ENCODE peak calls at places on chromosome 18, in four cellular contexts. One of them, this sample, is unnamed.

GRCh38 chr18:49161627-49162026 is 210.9 kb upstream of the SMAD7 start:
- DNase-seq in fibroblast of mammary gland: peak
- DNase-seq in K562: no peak
- DNase-seq in NCI-H1105: no peak
- DNase-seq in this sample: peak

GRCh38 chr18:35467624-35468016 is 30.1 kb downstream of the INO80C start:
- DNase-seq in fibroblast of mammary gland: no peak
- DNase-seq in K562: no peak
- DNase-seq in NCI-H1105: no peak
- DNase-seq in this sample: no peak

GRCh38 chr18:53944721-53945120 is 279.7 kb downstream of the MBD2 start:
- DNase-seq in fibroblast of mammary gland: peak
- DNase-seq in K562: no peak
- DNase-seq in NCI-H1105: no peak
- DNase-seq in this sample: no peak

GRCh38 chr18:10197097-10197496 is 257.3 kb upstream of the APCDD1 start:
- DNase-seq in fibroblast of mammary gland: no peak
- DNase-seq in K562: no peak
- DNase-seq in NCI-H1105: no peak
- DNase-seq in this sample: no peak

GRCh38 chr18:46547520-46547919 is 109.5 kb downstream of the LOXHD1 start:
- DNase-seq in fibroblast of mammary gland: no peak
- DNase-seq in K562: no peak
- DNase-seq in NCI-H1105: no peak
- DNase-seq in this sample: no peak

GRCh38 chr18:52861558-52861957 is 521.6 kb downstream of the DCC start:
- DNase-seq in fibroblast of mammary gland: no peak
- DNase-seq in K562: no peak
- DNase-seq in NCI-H1105: no peak
- DNase-seq in this sample: no peak

GRCh38 chr18:8261651-8262091 is 347.6 kb upstream of the RAB12 start:
- DNase-seq in fibroblast of mammary gland: no peak
- DNase-seq in K562: no peak
- DNase-seq in NCI-H1105: no peak
- DNase-seq in this sample: no peak

GRCh38 chr18:22346968-22347611 is 70.6 kb downstream of the CTAGE1 start:
- DNase-seq in fibroblast of mammary gland: peak
- DNase-seq in K562: peak
- DNase-seq in NCI-H1105: no peak
- DNase-seq in this sample: peak

GRCh38 chr18:22268641-22269128 is 99.3 kb downstream of the GATA6 start:
- DNase-seq in fibroblast of mammary gland: no peak
- DNase-seq in K562: no peak
- DNase-seq in NCI-H1105: peak
- DNase-seq in this sample: no peak

GRCh38 chr18:9736445-9736844 is 28.3 kb downstream of the RAB31 start:
- DNase-seq in fibroblast of mammary gland: no peak
- DNase-seq in K562: no peak
- DNase-seq in NCI-H1105: no peak
- DNase-seq in this sample: no peak

GRCh38 chr18:47284691-47285370 is 33.4 kb upstream of the SKOR2 start:
- DNase-seq in fibroblast of mammary gland: no peak
- DNase-seq in K562: no peak
- DNase-seq in NCI-H1105: no peak
- DNase-seq in this sample: no peak

GRCh38 chr18:526681-527080 is 26.2 kb upstream of the COLEC12 start:
- DNase-seq in fibroblast of mammary gland: no peak
- DNase-seq in K562: no peak
- DNase-seq in NCI-H1105: no peak
- DNase-seq in this sample: no peak

GRCh38 chr18:53101719-53102118 is 761.7 kb downstream of the DCC start:
- DNase-seq in fibroblast of mammary gland: no peak
- DNase-seq in K562: no peak
- DNase-seq in NCI-H1105: no peak
- DNase-seq in this sample: no peak

GRCh38 chr18:70555046-70555445 is 266.2 kb downstream of the SOCS6 start:
- DNase-seq in fibroblast of mammary gland: no peak
- DNase-seq in K562: no peak
- DNase-seq in NCI-H1105: peak
- DNase-seq in this sample: no peak